ENCODE peak calls at places on chromosomes 1 and 21, in six cellular contexts. S, Y, F, Q, Z and M are unnamed samples.
A peak's percentile ranks its signal among the peaks of the same experiment; 100 is the strongest.

GRCh38 chr1:21216835-21217811 is 40.4 kb upstream of the EIF4G3 start:
- DNase-seq in S (peak; percentile 89), Y (peak; percentile 57), F (peak; percentile 78), Q (peak; percentile 78), Z (peak; percentile 67), M (peak; percentile 71)

GRCh38 chr21:45015469-45015860 is 58.9 kb upstream of the ADARB1 start:
- DNase-seq in S (no peak), Y (no peak), F (no peak), Q (no peak), Z (no peak), M (no peak)

GRCh38 chr1:27138368-27138767 is 16.6 kb downstream of the SLC9A1 start:
- DNase-seq in S (no peak), Y (no peak), F (no peak), Q (no peak), Z (no peak), M (no peak)

GRCh38 chr21:17343055-17343454 is 169.8 kb upstream of the CXADR start:
- DNase-seq in S (peak; percentile 61), Y (peak; percentile 32), F (peak; percentile 17), Q (peak; percentile 75), Z (no peak), M (peak; percentile 48)

GRCh38 chr1:79497193-79497773 is 490.8 kb upstream of the ADGRL4 start:
- DNase-seq in S (peak; percentile 67), Y (peak; percentile 59), F (peak; percentile 66), Q (peak; percentile 54), Z (peak; percentile 42), M (peak; percentile 79)

GRCh38 chr21:27422435-27422834 is 455.5 kb upstream of the ADAMTS5 start:
- DNase-seq in S (no peak), Y (peak; percentile 63), F (peak; percentile 39), Q (no peak), Z (no peak), M (no peak)

GRCh38 chr1:7961199-7962010 is at the start of gene PARK7:
- DNase-seq in S (peak; percentile 99), Y (peak; percentile 99), F (peak; percentile 99), Q (peak; percentile 100), Z (peak; percentile 99), M (peak; percentile 99)

GRCh38 chr1:156692958-156693857 is 12.2 kb downstream of the CRABP2 start:
- DNase-seq in S (peak; percentile 100), Y (no peak), F (peak; percentile 58), Q (peak; percentile 94), Z (no peak), M (peak; percentile 55)

GRCh38 chr1:112393634-112393976 is 2.4 kb upstream of the CTTNBP2NL start:
- DNase-seq in S (no peak), Y (peak; percentile 63), F (peak; percentile 37), Q (no peak), Z (no peak), M (no peak)

GRCh38 chr1:216453777-216454176 is 30.5 kb upstream of the USH2A start:
- DNase-seq in S (no peak), Y (no peak), F (no peak), Q (no peak), Z (no peak), M (no peak)

GRCh38 chr1:58968360-58968952 is 184.6 kb upstream of the JUN start:
- DNase-seq in S (no peak), Y (peak; percentile 76), F (no peak), Q (no peak), Z (peak; percentile 29), M (peak; percentile 90)

GRCh38 chr1:99548924-99549605 is 96.8 kb upstream of the PALMD start:
- DNase-seq in S (no peak), Y (no peak), F (no peak), Q (no peak), Z (peak; percentile 7), M (no peak)

GRCh38 chr1:169120066-169120465 is 13.6 kb downstream of the ATP1B1 start:
- DNase-seq in S (no peak), Y (no peak), F (no peak), Q (no peak), Z (no peak), M (no peak)

GRCh38 chr1:15153842-15154479 is 414 bp downstream of the TMEM51 start:
- DNase-seq in S (peak; percentile 81), Y (peak; percentile 81), F (peak; percentile 69), Q (peak; percentile 88), Z (peak; percentile 84), M (no peak)

GRCh38 chr21:28657576-28657975 is 335.1 kb downstream of the LTN1 start:
- DNase-seq in S (no peak), Y (no peak), F (no peak), Q (no peak), Z (no peak), M (no peak)
- TF ChIP-seq EZH2phosphoT487 in S (no peak), Y (no peak), F (no peak), Q (no peak), Z (no peak), M (no peak)

GRCh38 chr1:224623310-224623714 is 7.2 kb downstream of the CNIH3 start:
- DNase-seq in S (no peak), Y (peak; percentile 77), F (peak; percentile 63), Q (no peak), Z (no peak), M (no peak)
- H2AFZ ChIP-seq in S (no peak overlapping the region), Y (peak overlapping the region; percentile 8), F (no peak overlapping the region), Q (no peak overlapping the region), Z (no peak overlapping the region), M (no peak overlapping the region)

GRCh38 chr1:1758692-1759455 is 19.4 kb downstream of the NADK start:
- DNase-seq in S (no peak), Y (no peak), F (peak; percentile 99), Q (no peak), Z (no peak), M (no peak)
- H3K4me2 ChIP-seq in S (no peak overlapping the region), Y (no peak overlapping the region), F (peak overlapping the region; percentile 56), Q (no peak overlapping the region), Z (no peak overlapping the region), M (no peak overlapping the region)

DNA sequence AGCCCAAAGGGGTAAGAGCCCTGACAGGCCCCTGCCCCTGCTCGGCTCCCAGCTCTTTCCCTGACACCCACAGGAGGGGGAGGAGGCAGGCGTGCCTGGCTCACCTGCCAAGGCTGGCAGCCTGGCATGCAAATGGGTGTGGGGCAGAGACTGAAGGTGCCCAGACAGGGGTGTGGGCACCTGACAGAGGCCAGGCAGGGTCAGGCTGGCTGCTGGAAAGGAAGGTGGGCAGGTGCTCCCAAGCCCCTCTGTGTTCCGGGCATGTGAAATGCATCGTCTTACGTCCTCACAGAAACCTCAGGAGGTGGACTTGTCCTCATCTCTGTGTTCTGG is 19.4 kb upstream of the CASZ1 start:
- DNase-seq in S (no peak), Y (no peak), F (no peak), Q (no peak), Z (no peak), M (no peak)
- TF ChIP-seq EZH2phosphoT487 in S (no peak), Y (no peak), F (no peak), Q (no peak), Z (no peak), M (no peak)

GRCh38 chr1:197042676-197043341 is 24.3 kb downstream of the F13B start:
- DNase-seq in S (no peak), Y (no peak), F (no peak), Q (no peak), Z (no peak), M (no peak)
- H2AFZ ChIP-seq in S (no peak overlapping the region), Y (peak overlapping the region; percentile 60), F (no peak overlapping the region), Q (no peak overlapping the region), Z (peak overlapping the region; percentile 65), M (no peak overlapping the region)

DNA sequence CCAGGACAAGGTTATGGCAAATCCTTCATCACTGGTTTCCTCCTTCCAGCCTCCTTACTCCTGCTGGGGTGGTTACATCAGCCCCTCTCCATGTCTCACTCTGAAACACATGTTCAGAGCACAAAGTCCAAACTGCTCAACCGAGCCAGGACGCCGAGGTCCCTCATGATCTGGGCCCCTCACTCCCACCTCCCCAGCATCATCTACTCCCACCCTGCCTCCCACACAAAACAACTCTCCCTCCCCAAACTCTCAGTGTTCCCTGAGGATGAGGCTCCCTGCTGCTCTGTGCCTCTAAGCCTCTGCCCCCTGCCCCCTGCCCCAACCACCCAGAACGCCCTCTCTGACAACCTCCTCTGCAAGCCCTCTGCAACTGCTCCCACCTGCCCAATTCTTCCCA is 33.3 kb upstream of the ZBTB40 start:
- DNase-seq in S (no peak), Y (peak; percentile 38), F (no peak), Q (no peak), Z (no peak), M (no peak)
- H3K4me2 ChIP-seq in S (no peak overlapping the region), Y (peak overlapping the region; percentile 56), F (no peak overlapping the region), Q (no peak overlapping the region), Z (peak overlapping the region; percentile 28), M (no peak overlapping the region)